ENCODE peak calls at places on chromosome 4, in six cellular contexts. K is lower leg skin, I is AG09309, G is GM20000, B is activated B cell treated with CpG ODN at 0.5 μM for 24 hours, D is ovary. E is an unnamed sample.

GRCh38 chr4:55931833-55932232 is 16.9 kb upstream of the CEP135 start:
- DNase-seq in D (no peak), G (no peak), B (no peak), K (no peak), I (no peak), E (no peak)

GRCh38 chr4:160257324-160257723 is 1154.4 kb downstream of the RAPGEF2 start:
- DNase-seq in D (no peak), I (no peak), G (no peak), B (no peak), K (no peak), E (no peak)

GRCh38 chr4:74738756-74739155 is 55.6 kb downstream of the BTC start:
- DNase-seq in G (no peak), B (no peak), K (no peak), I (no peak), D (no peak), E (no peak)

GRCh38 chr4:189502841-189503240 is 437.8 kb upstream of the FRG1 start:
- DNase-seq in G (no peak), K (no peak), I (no peak), D (no peak), B (no peak), E (no peak)

GRCh38 chr4:44165938-44166337 is 282.7 kb downstream of the KCTD8 start:
- DNase-seq in B (no peak), D (no peak), K (no peak), I (no peak), G (no peak), E (no peak)

GRCh38 chr4:52106701-52107100 is 55.6 kb downstream of the SPATA18 start:
- DNase-seq in I (peak), K (no peak), B (no peak), G (no peak), D (no peak), E (no peak)

GRCh38 chr4:56757821-56758400 is 63.6 kb downstream of the SPINK2 start:
- DNase-seq in K (no peak), G (peak), B (peak), D (peak), I (peak), E (peak)

GRCh38 chr4:150411527-150411926 is 170.4 kb upstream of the MAB21L2 start:
- DNase-seq in B (no peak), K (no peak), G (no peak), I (no peak), D (no peak), E (no peak)

GRCh38 chr4:78210694-78211093 is 153.6 kb downstream of the FRAS1 start:
- DNase-seq in I (no peak), G (no peak), K (no peak), D (no peak), B (no peak), E (no peak)

GRCh38 chr4:41323706-41324105 is 67.0 kb downstream of the UCHL1 start:
- DNase-seq in I (no peak), G (no peak), D (no peak), K (no peak), B (no peak), E (no peak)

GRCh38 chr4:183905081-183905592 is at the start of gene STOX2:
- DNase-seq in K (peak), B (no peak), G (no peak), I (no peak), D (peak), E (no peak)

GRCh38 chr4:10033191-10033881 is 12.0 kb upstream of the SLC2A9 start:
- DNase-seq in D (no peak), I (no peak), K (peak), G (no peak), B (no peak), E (peak)

GRCh38 chr4:16894406-16894805 is 4.0 kb downstream of the LDB2 start:
- DNase-seq in K (no peak), B (no peak), I (no peak), D (no peak), G (no peak), E (no peak)

GRCh38 chr4:3371038-3371437 is 70.7 kb upstream of the HGFAC start:
- DNase-seq in G (peak), I (no peak), B (no peak), D (no peak), K (no peak), E (no peak)

GRCh38 chr4:6732441-6733357 is 16.7 kb downstream of the BLOC1S4 start:
- DNase-seq in D (peak), G (no peak), I (peak), K (peak), B (no peak), E (no peak)

GRCh38 chr4:104772849-104773248 is 278.2 kb upstream of the CXXC4 start:
- DNase-seq in I (no peak), B (no peak), K (no peak), D (no peak), G (peak), E (no peak)

GRCh38 chr4:2837904-2838496 is 5.6 kb upstream of the ADD1 start:
- DNase-seq in G (peak), B (peak), K (peak), I (no peak), D (no peak), E (peak)

GRCh38 chr4:142169216-142169615 is 532.8 kb downstream of the IL15 start:
- DNase-seq in B (no peak), G (no peak), K (no peak), D (no peak), I (no peak), E (no peak)

GRCh38 chr4:147530723-147531122 is 49.8 kb downstream of the EDNRA start:
- DNase-seq in D (no peak), G (no peak), B (no peak), K (no peak), I (no peak), E (no peak)

GRCh38 chr4:150199056-150199455 is 120.8 kb downstream of the DCLK2 start:
- DNase-seq in D (no peak), I (no peak), K (no peak), G (no peak), B (no peak), E (no peak)

GRCh38 chr4:55297346-55297745 is 48.7 kb upstream of the SRD5A3 start:
- DNase-seq in D (no peak), G (no peak), I (no peak), K (no peak), B (no peak), E (no peak)

GRCh38 chr4:165151734-165152133 is 39.1 kb upstream of the TMEM192 start:
- DNase-seq in G (no peak), B (no peak), K (no peak), D (no peak), I (no peak), E (no peak)

GRCh38 chr4:158823461-158823873 is 54.6 kb downstream of the FNIP2 start:
- DNase-seq in G (no peak), B (no peak), K (no peak), D (no peak), I (peak), E (no peak)

GRCh38 chr4:107253579-107254068 is 217.5 kb upstream of the DKK2 start:
- DNase-seq in D (no peak), K (no peak), G (no peak), B (no peak), I (no peak), E (no peak)

GRCh38 chr4:40200881-40201797 is 4.3 kb downstream of the RHOH start:
- DNase-seq in D (no peak), B (no peak), K (no peak), I (no peak), G (no peak), E (peak)

GRCh38 chr4:177512646-177513045 is 70.4 kb upstream of the AGA start:
- DNase-seq in G (no peak), B (no peak), I (no peak), K (no peak), D (no peak), E (no peak)

DNA sequence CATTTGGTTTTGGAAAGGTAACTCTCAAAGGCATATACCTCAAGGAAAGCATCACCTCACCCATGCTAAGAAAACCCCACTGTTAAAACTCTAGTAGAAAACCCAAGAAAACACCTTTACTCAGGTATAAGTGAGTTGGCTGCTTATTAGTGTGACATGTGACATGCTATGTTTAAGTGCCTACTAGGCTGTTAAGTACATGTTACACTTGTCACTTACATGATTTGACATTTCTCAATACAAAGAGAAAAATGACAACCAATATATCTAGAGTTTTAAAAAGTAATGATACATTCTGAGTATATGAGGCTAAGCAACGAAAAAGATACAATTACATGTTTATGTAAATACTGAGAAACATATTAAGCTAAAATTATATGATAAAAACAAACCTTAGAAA is 1548.3 kb upstream of the TENM3 start:
- DNase-seq in G (no peak), K (no peak), B (no peak), I (no peak), D (no peak), E (no peak)
- TF ChIP-seq CTCF in G (no peak), K (no peak), B (no peak), I (no peak), D (no peak), E (no peak)

GRCh38 chr4:42399393-42399792 is 2.1 kb downstream of the SHISA3 start:
- DNase-seq in B (no peak), I (no peak), G (no peak), K (no peak), D (no peak), E (no peak)

GRCh38 chr4:42398448-42399355 is 1.4 kb downstream of the SHISA3 start:
- DNase-seq in I (no peak), B (no peak), K (no peak), G (no peak), D (no peak), E (peak)

GRCh38 chr4:42397635-42398447 is 553 bp downstream of the SHISA3 start:
- DNase-seq in I (no peak), D (no peak), G (peak), B (no peak), K (no peak), E (peak)

GRCh38 chr4:42404001-42404400 is 6.7 kb downstream of the SHISA3 start:
- DNase-seq in B (no peak), K (no peak), I (no peak), D (no peak), G (no peak), E (no peak)

GRCh38 chr4:42401171-42401570 is 3.9 kb downstream of the SHISA3 start:
- DNase-seq in G (no peak), K (no peak), I (no peak), D (no peak), B (no peak), E (no peak)
- TF ChIP-seq CTCF in G (no peak), K (no peak), I (no peak), D (no peak), B (no peak), E (no peak)

GRCh38 chr4:153465922-153466636 is at the start of gene TMEM131L:
- DNase-seq in I (no peak), B (peak), G (peak), D (peak), K (peak), E (peak)
- TF ChIP-seq CTCF in I (peak), B (no peak), G (peak), D (peak), K (no peak), E (no peak)

GRCh38 chr4:85658766-85659439 is 184.0 kb downstream of the ARHGAP24 start:
- DNase-seq in I (no peak), D (no peak), K (no peak), G (no peak), B (no peak), E (no peak)
- TF ChIP-seq CTCF in I (no peak), D (no peak), K (no peak), G (no peak), B (no peak), E (no peak)

DNA sequence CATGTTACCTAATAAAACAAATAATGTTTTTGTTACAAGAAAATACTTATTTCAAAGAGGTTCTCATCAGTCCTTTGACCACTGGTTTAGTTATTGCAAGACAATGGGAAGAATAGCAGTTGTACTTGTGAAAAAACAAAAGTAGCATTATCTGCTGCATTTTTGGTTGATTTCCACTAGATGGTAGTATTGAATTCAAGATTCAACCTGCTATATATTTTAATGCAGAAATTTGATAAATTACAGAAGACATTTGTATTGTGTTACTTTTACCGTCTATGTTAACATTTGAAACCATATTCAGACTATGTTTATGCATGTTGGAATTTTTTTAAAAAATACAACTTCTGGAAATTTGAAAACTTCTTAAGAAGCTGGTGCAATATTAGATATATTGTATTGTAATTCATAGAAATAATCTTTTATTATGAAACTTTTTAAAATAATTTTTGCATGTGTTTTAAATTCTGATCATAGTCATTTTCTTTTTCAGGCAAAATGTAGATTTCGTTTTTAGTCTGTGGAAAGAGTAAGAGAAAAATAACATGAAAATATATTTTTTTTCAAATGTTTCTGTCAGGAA is 56.4 kb downstream of the SPCS3 start:
- DNase-seq in I (no peak), G (peak), K (no peak), B (no peak), D (no peak), E (peak)
- TF ChIP-seq CTCF in I (peak), G (peak), K (no peak), B (no peak), D (no peak), E (peak)

GRCh38 chr4:97153042-97153441 is 990.2 kb downstream of the STPG2 start:
- DNase-seq in G (no peak), I (no peak), B (no peak), K (no peak), D (no peak), E (peak)
- TF ChIP-seq CTCF in G (no peak), I (no peak), B (no peak), K (no peak), D (no peak), E (no peak)

GRCh38 chr4:100356172-100356571 is 161.7 kb downstream of the EMCN start:
- DNase-seq in B (no peak), I (no peak), D (no peak), K (no peak), G (no peak), E (no peak)

GRCh38 chr4:100360211-100360610 is 157.6 kb downstream of the EMCN start:
- DNase-seq in I (no peak), B (no peak), G (no peak), K (no peak), D (no peak), E (no peak)

GRCh38 chr4:100359433-100359832 is 158.4 kb downstream of the EMCN start:
- DNase-seq in I (no peak), D (no peak), K (no peak), B (no peak), G (no peak), E (no peak)

GRCh38 chr4:100361336-100361735 is 156.5 kb downstream of the EMCN start:
- DNase-seq in G (no peak), D (no peak), I (no peak), B (no peak), K (no peak), E (no peak)

GRCh38 chr4:100357542-100357941 is 160.3 kb downstream of the EMCN start:
- DNase-seq in B (no peak), D (no peak), G (no peak), I (no peak), K (no peak), E (no peak)
- TF ChIP-seq CTCF in B (no peak), D (no peak), G (no peak), I (no peak), K (no peak), E (no peak)

DNA sequence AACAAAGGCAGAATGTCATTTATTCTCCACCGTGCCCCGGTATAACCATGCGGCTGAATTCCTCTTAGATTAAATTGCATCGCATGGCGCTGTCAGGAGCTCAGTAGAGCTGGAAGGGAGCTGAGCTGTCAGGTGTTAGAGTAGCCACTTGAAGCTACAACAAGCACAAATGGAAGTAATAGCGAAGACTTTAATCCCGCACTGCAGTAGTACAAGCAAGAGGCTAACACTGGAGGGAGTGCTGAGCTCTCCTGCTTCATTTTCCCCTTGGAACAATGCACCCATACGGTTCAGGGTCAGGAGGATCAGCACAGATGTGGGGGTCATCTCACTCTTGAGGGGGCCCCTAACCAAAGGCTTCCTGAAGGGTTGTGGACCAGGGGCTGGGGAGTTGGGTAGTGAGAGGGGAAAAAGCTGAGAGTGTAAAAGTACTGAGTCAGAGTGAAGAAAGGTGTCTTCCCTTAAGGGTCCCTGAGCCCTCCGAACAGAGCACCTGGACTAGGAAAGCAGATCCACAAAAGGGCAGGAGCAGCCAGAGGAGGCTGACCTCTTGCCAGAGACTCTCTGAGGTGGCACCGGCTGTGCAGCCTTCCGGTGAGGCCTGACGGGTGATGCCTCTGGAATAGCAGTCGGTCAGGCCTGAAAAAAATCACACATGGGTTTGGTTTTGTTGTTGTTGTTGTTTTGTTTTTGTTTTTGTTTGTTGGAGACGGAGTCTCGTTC is 36.0 kb upstream of the CBR4 start:
- DNase-seq in D (no peak), B (no peak), G (no peak), I (no peak), K (peak), E (no peak)
- TF ChIP-seq CTCF in D (no peak), B (no peak), G (no peak), I (peak), K (no peak), E (no peak)

GRCh38 chr4:73311428-73311827 is 52.8 kb upstream of the ANKRD17 start:
- DNase-seq in D (no peak), B (no peak), G (peak), K (no peak), I (peak), E (peak)
- TF ChIP-seq CTCF in D (no peak), B (no peak), G (no peak), K (no peak), I (peak), E (peak)

E was measured in GM12865.